ENCODE peak calls at places on chromosomes 16 and 17, in seven cellular contexts. T, G, N, L, X, S and B are unnamed samples.

GRCh38 chr16:86975445-86975844 is 341.7 kb downstream of the C16orf95 start:
- DNase-seq in T (no peak), G (no peak), N (no peak), L (no peak), X (peak), S (peak), B (peak)

GRCh38 chr16:2455081-2455845 is 4.6 kb upstream of the TEDC2 start:
- DNase-seq in T (no peak), G (no peak), N (no peak), L (no peak), X (no peak), S (no peak), B (no peak)

GRCh38 chr16:56013962-56014552 is 138.9 kb upstream of the CES5A start:
- DNase-seq in T (peak), G (peak), N (no peak), L (no peak), X (no peak), S (no peak), B (peak)

GRCh38 chr17:56144205-56144604 is 9.1 kb upstream of the ANKFN1 start:
- DNase-seq in T (no peak), G (no peak), N (no peak), L (no peak), X (no peak), S (no peak), B (no peak)

GRCh38 chr17:35148144-35148543 is 527 bp downstream of the UNC45B start:
- DNase-seq in T (no peak), G (no peak), N (no peak), L (no peak), X (no peak), S (no peak), B (no peak)

GRCh38 chr16:67443299-67443698 is 12.4 kb downstream of the HSD11B2 start:
- DNase-seq in T (no peak), G (no peak), N (no peak), L (no peak), X (no peak), S (peak), B (no peak)

GRCh38 chr16:27526169-27526568 is 23.5 kb downstream of the GTF3C1 start:
- DNase-seq in T (peak), G (no peak), N (peak), L (no peak), X (peak), S (no peak), B (no peak)

GRCh38 chr16:69186642-69187386 is at the start of gene SNTB2:
- DNase-seq in T (peak), G (peak), N (peak), L (no peak), X (peak), S (peak), B (no peak)

GRCh38 chr17:63918305-63918704 is 334 bp downstream of the GH1 start:
- DNase-seq in T (no peak), G (no peak), N (no peak), L (no peak), X (no peak), S (no peak), B (no peak)